ENCODE peak calls at places on chromosomes 6 and 20, in ten cellular contexts. E is colonic mucosa, X is esophagus squamous epithelium, T is MCF 10A, V is ascending aorta, S is BE2C, W is HFF-Myc, C is H9, M is heart left ventricle, R is cardiac muscle cell. I is an unnamed sample.

GRCh38 chr20:24764825-24765224 is 184.2 kb upstream of the CST7 start:
- DNase-seq in E (no peak), X (no peak), T (no peak), V (no peak), S (no peak), W (no peak), C (peak), M (no peak), R (no peak), I (no peak)

GRCh38 chr6:29589423-29590048 is 4.6 kb downstream of the OR2H2 start:
- DNase-seq in E (peak), X (no peak), T (peak), V (no peak), S (peak), W (peak), C (peak), M (no peak), R (peak), I (no peak)

GRCh38 chr6:128727500-128727899 is 155.4 kb upstream of the LAMA2 start:
- DNase-seq in E (no peak), X (no peak), T (no peak), V (no peak), S (no peak), W (no peak), C (no peak), M (no peak), R (no peak), I (no peak)

GRCh38 chr6:4941782-4942672 is 61.8 kb downstream of the RPP40 start:
- DNase-seq in E (no peak), X (no peak), T (peak), V (no peak), S (no peak), W (peak), C (no peak), M (no peak), R (peak), I (peak)

GRCh38 chr20:19138758-19139157 is 73.7 kb upstream of the SLC24A3 start:
- DNase-seq in E (no peak), X (no peak), T (no peak), V (no peak), S (no peak), W (no peak), C (no peak), M (no peak), R (no peak), I (no peak)

GRCh38 chr20:60512436-60512835 is 554.2 kb downstream of the CDH26 start:
- DNase-seq in E (no peak), X (no peak), T (peak), V (no peak), S (no peak), W (no peak), C (peak), M (no peak), R (peak), I (no peak)

GRCh38 chr6:127510876-127511275 is 8.3 kb downstream of the MTCL3 start:
- DNase-seq in E (no peak), X (no peak), T (no peak), V (no peak), S (peak), W (no peak), C (no peak), M (no peak), R (no peak), I (no peak)

GRCh38 chr6:40852667-40853383 is 186.2 kb downstream of the UNC5CL start:
- DNase-seq in E (no peak), X (no peak), T (peak), V (no peak), S (peak), W (no peak), C (peak), M (no peak), R (peak), I (no peak)

GRCh38 chr6:46734867-46735719 is at the start of gene PLA2G7:
- DNase-seq in E (no peak), X (no peak), T (peak), V (no peak), S (no peak), W (no peak), C (peak), M (peak), R (peak), I (no peak)
- TF ChIP-seq CTCF in E (no peak), X (no peak), T (no peak), V (no peak), S (no peak), W (no peak), C (no peak), M (no peak), R (peak), I (no peak)

GRCh38 chr6:89789980-89790379 is 29.6 kb downstream of the MDN1 start:
- DNase-seq in E (no peak), X (no peak), T (no peak), V (no peak), S (no peak), W (no peak), C (no peak), M (no peak), R (no peak), I (no peak)

GRCh38 chr6:89794324-89794723 is 25.3 kb downstream of the MDN1 start:
- DNase-seq in E (no peak), X (no peak), T (no peak), V (no peak), S (no peak), W (no peak), C (no peak), M (no peak), R (no peak), I (no peak)

GRCh38 chr6:89793586-89793985 is 26.0 kb downstream of the MDN1 start:
- DNase-seq in E (no peak), X (no peak), T (no peak), V (no peak), S (no peak), W (no peak), C (no peak), M (peak), R (peak), I (no peak)

GRCh38 chr6:89790403-89790802 is 29.2 kb downstream of the MDN1 start:
- DNase-seq in E (no peak), X (no peak), T (no peak), V (no peak), S (no peak), W (no peak), C (no peak), M (no peak), R (no peak), I (no peak)

DNA sequence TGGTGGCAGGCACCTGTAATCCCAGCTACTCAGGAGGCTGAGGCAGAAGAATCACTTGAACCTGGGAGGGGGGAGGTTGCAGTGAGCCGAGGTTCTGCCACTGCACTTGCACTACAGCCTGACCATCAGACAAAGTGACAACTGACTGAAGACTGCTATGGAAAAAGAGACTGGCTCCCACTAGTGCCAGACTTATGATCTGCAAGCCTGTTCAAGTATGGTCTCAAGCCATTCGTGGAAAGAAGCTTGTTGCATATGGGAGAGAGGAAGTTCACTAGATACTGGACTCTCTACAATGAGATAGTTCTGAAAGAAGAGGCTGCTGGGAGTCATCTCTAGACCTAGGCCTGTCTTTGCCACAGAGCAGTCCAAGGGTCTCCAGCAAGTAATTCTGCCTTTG is 26.7 kb downstream of the MDN1 start:
- DNase-seq in E (no peak), X (no peak), T (peak), V (no peak), S (peak), W (no peak), C (peak), M (no peak), R (peak), I (no peak)
- TF ChIP-seq CTCF in E (peak), X (no peak), T (peak), V (no peak), S (peak), W (peak), C (peak), M (peak), R (peak), I (no peak)

GRCh38 chr6:75205776-75206334 is at the start of gene COL12A1:
- DNase-seq in E (peak), X (peak), T (peak), V (peak), S (peak), W (peak), C (peak), M (peak), R (peak), I (peak)
- TF ChIP-seq CTCF in E (no peak), X (no peak), T (peak), V (peak), S (no peak), W (no peak), C (no peak), M (no peak), R (no peak), I (no peak)

DNA sequence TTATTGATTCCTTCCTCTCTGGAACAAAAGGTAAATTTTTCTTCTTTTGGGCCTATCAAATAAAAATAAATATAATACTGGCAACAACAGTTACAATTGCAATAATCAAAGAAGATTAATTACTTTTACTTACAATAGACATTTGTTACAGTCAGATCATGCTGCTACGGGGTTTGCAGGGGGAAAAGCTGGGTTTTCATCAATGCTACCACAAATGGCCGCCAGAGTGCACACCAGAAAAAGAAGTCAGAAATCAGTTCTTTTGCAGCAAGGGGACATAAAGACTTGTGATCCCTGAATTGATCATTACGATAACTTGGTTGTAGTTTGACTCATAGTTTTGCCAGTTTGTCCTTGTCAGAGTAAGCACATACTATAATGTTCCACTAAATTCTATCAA is 714.5 kb upstream of the EYS start:
- DNase-seq in E (no peak), X (no peak), T (peak), V (no peak), S (peak), W (no peak), C (peak), M (no peak), R (peak), I (no peak)
- TF ChIP-seq CTCF in E (no peak), X (no peak), T (peak), V (no peak), S (peak), W (no peak), C (peak), M (no peak), R (peak), I (no peak)

I was measured in omental fat pad.